ENCODE peak calls at places on chromosomes 7 and 10, in five cellular contexts. Q is germinal center; R is iris pigment epithelial cell; F is left ventricle myocardium inferior; M is activated naive CD4-positive, alpha-beta T cell treated with anti-CD3 and anti-CD28 coated beads for 36 hours. W is an unnamed sample.

GRCh38 chr7:70782729-70783290 is 349.1 kb upstream of the GALNT17 start:
- DNase-seq in Q (no peak), R (no peak), F (no peak), M (no peak), W (no peak)

GRCh38 chr7:134351424-134351823 is 34.7 kb upstream of the SLC35B4 start:
- DNase-seq in Q (no peak), R (no peak), F (no peak), M (peak; percentile 13), W (no peak)

GRCh38 chr7:112508404-112508803 is 27.6 kb downstream of the LSMEM1 start:
- DNase-seq in Q (no peak), R (no peak), F (no peak), M (no peak), W (no peak)

GRCh38 chr7:47170516-47170915 is 411.4 kb downstream of the TNS3 start:
- DNase-seq in Q (peak; percentile 26), R (peak; percentile 31), F (no peak), M (no peak), W (no peak)

GRCh38 chr7:140698477-140698876 is 2.0 kb downstream of the NDUFB2 start:
- DNase-seq in Q (no peak), R (no peak), F (peak; percentile 40), M (no peak), W (no peak)

GRCh38 chr7:46134795-46135194 is 213.7 kb upstream of the IGFBP3 start:
- DNase-seq in Q (no peak), R (no peak), F (no peak), M (no peak), W (no peak)

GRCh38 chr10:101351017-101351416 is 2.9 kb upstream of the BTRC start:
- DNase-seq in Q (no peak), R (no peak), F (no peak), M (no peak), W (no peak)

GRCh38 chr7:637826-638225 is 88.7 kb upstream of the DNAAF5 start:
- DNase-seq in Q (no peak), R (no peak), F (no peak), M (no peak), W (no peak)

GRCh38 chr10:97200616-97201015 is 14.9 kb upstream of the SLIT1 start:
- DNase-seq in Q (no peak), R (no peak), F (no peak), M (no peak), W (peak; percentile 47)

GRCh38 chr7:147411011-147411614 is 1179.5 kb upstream of the C7orf33 start:
- DNase-seq in Q (no peak), R (no peak), F (no peak), M (no peak), W (no peak)

GRCh38 chr10:34666008-34666700 is 148.9 kb downstream of the PARD3 start:
- DNase-seq in Q (no peak), R (peak; percentile 96), F (no peak), M (peak; percentile 16), W (no peak)

GRCh38 chr7:92810242-92810611 is 26.1 kb downstream of the CDK6 start:
- DNase-seq in Q (no peak), R (peak; percentile 85), F (no peak), M (no peak), W (no peak)

GRCh38 chr7:118184392-118184899 is 482 bp downstream of the LSM8 start:
- DNase-seq in Q (no peak), R (no peak), F (no peak), M (no peak), W (no peak)

GRCh38 chr10:36759111-36759805 is 366.1 kb upstream of the ANKRD30A start:
- DNase-seq in Q (no peak), R (peak; percentile 87), F (no peak), M (no peak), W (no peak)

GRCh38 chr10:86413046-86413728 is 46.6 kb upstream of the GRID1 start:
- DNase-seq in Q (peak; percentile 78), R (peak; percentile 73), F (no peak), M (peak; percentile 47), W (peak; percentile 65)

GRCh38 chr10:132897516-132898381 is 44.6 kb downstream of the CFAP46 start:
- DNase-seq in Q (no peak), R (no peak), F (no peak), M (no peak), W (no peak)

GRCh38 chr7:1404881-1405548 is 54.3 kb downstream of the MICALL2 start:
- DNase-seq in Q (no peak), R (no peak), F (no peak), M (no peak), W (no peak)

GRCh38 chr7:158488225-158488889 is 99.3 kb downstream of the PTPRN2 start:
- DNase-seq in Q (no peak), R (no peak), F (no peak), M (no peak), W (no peak)

GRCh38 chr7:77498659-77499379 is 38.3 kb upstream of the PTPN12 start:
- DNase-seq in Q (no peak), R (no peak), F (no peak), M (no peak), W (no peak)

GRCh38 chr10:119505131-119505551 is 37.4 kb downstream of the RGS10 start:
- DNase-seq in Q (no peak), R (no peak), F (no peak), M (no peak), W (no peak)

GRCh38 chr7:80729586-80730320 is 91.3 kb downstream of the CD36 start:
- DNase-seq in Q (no peak), R (peak; percentile 66), F (no peak), M (no peak), W (no peak)

GRCh38 chr7:71419546-71420337 is 287.8 kb downstream of the GALNT17 start:
- DNase-seq in Q (no peak), R (no peak), F (no peak), M (no peak), W (no peak)

GRCh38 chr10:86018735-86019058 is 347.9 kb downstream of the GRID1 start:
- DNase-seq in Q (no peak), R (no peak), F (no peak), M (no peak), W (no peak)

GRCh38 chr7:73431041-73431835 is 2.3 kb upstream of the FZD9 start:
- DNase-seq in Q (no peak), R (no peak), F (no peak), M (no peak), W (no peak)

GRCh38 chr10:117439243-117439912 is 64.1 kb upstream of the PDZD8 start:
- DNase-seq in Q (no peak), R (peak; percentile 87), F (peak; percentile 53), M (no peak), W (no peak)

GRCh38 chr7:43735802-43736603 is 6.7 kb upstream of the COA1 start:
- DNase-seq in Q (no peak), R (peak; percentile 61), F (no peak), M (peak; percentile 86), W (no peak)

GRCh38 chr10:100786591-100786990 is 41.2 kb downstream of the PAX2 start:
- DNase-seq in Q (no peak), R (no peak), F (no peak), M (no peak), W (no peak)

GRCh38 chr10:70901276-70901878 is 13.0 kb upstream of the PCBD1 start:
- DNase-seq in Q (no peak), R (no peak), F (no peak), M (no peak), W (no peak)

GRCh38 chr10:44955408-44956070 is 4.1 kb upstream of the RASSF4 start:
- DNase-seq in Q (no peak), R (no peak), F (peak; percentile 59), M (no peak), W (no peak)

GRCh38 chr10:42963302-42963701 is 113.6 kb upstream of the RET start:
- DNase-seq in Q (no peak), R (no peak), F (peak; percentile 15), M (no peak), W (no peak)

GRCh38 chr7:51070163-51070562 is 246.4 kb downstream of the COBL start:
- DNase-seq in Q (no peak), R (no peak), F (no peak), M (no peak), W (no peak)